ENCODE peak calls at places on chromosome 11, in five cellular contexts. One of them, this sample, is unnamed.

GRCh38 chr11:124752471-124753100 is 531 bp upstream of the VSIG2 start:
- DNase-seq in caudate nucleus: no peak
- DNase-seq in H9: no peak
- DNase-seq in coronary artery: no peak
- DNase-seq in AG04450: no peak
- DNase-seq in this sample: no peak

GRCh38 chr11:123561046-123561781 is 93.2 kb downstream of the SCN3B start:
- DNase-seq in coronary artery: no peak
- DNase-seq in caudate nucleus: peak; percentile 56
- DNase-seq in AG04450: no peak
- DNase-seq in H9: peak; percentile 70
- DNase-seq in this sample: peak; percentile 38

GRCh38 chr11:13333456-13333957 is 55.9 kb downstream of the BMAL1 start:
- DNase-seq in caudate nucleus: no peak
- DNase-seq in AG04450: no peak
- DNase-seq in H9: no peak
- DNase-seq in coronary artery: no peak
- DNase-seq in this sample: peak; percentile 19

GRCh38 chr11:8699903-8700302 is 17.3 kb downstream of the RPL27A start:
- DNase-seq in caudate nucleus: peak; percentile 72
- DNase-seq in H9: peak; percentile 79
- DNase-seq in coronary artery: no peak
- DNase-seq in AG04450: no peak
- DNase-seq in this sample: no peak

GRCh38 chr11:19961225-19961624 is 199.1 kb downstream of the DBX1 start:
- DNase-seq in AG04450: no peak
- DNase-seq in caudate nucleus: no peak
- DNase-seq in H9: no peak
- DNase-seq in coronary artery: no peak
- DNase-seq in this sample: no peak

GRCh38 chr11:111260761-111261160 is 15.2 kb downstream of the POU2AF2 start:
- DNase-seq in coronary artery: no peak
- DNase-seq in AG04450: no peak
- DNase-seq in caudate nucleus: no peak
- DNase-seq in H9: no peak
- DNase-seq in this sample: no peak

GRCh38 chr11:34897171-34897870 is 18.9 kb downstream of the APIP start:
- DNase-seq in coronary artery: no peak
- DNase-seq in caudate nucleus: no peak
- DNase-seq in H9: no peak
- DNase-seq in AG04450: no peak
- DNase-seq in this sample: no peak

GRCh38 chr11:72631806-72632731 is 42.2 kb downstream of the PDE2A start:
- DNase-seq in AG04450: no peak
- DNase-seq in caudate nucleus: peak; percentile 43
- DNase-seq in coronary artery: no peak
- DNase-seq in H9: no peak
- DNase-seq in this sample: no peak

GRCh38 chr11:23151819-23152218 is 291.5 kb upstream of the CCDC179 start:
- DNase-seq in AG04450: no peak
- DNase-seq in coronary artery: no peak
- DNase-seq in caudate nucleus: no peak
- DNase-seq in H9: no peak
- DNase-seq in this sample: no peak

GRCh38 chr11:78807351-78807750 is 232.7 kb upstream of the NARS2 start:
- DNase-seq in caudate nucleus: no peak
- DNase-seq in AG04450: no peak
- DNase-seq in coronary artery: no peak
- DNase-seq in H9: no peak
- DNase-seq in this sample: no peak

GRCh38 chr11:83978942-83979341 is 692.8 kb upstream of the CCDC90B start:
- DNase-seq in H9: no peak
- DNase-seq in coronary artery: no peak
- DNase-seq in AG04450: no peak
- DNase-seq in caudate nucleus: no peak
- DNase-seq in this sample: no peak

GRCh38 chr11:828501-829115 is 889 bp downstream of the CRACR2B start:
- DNase-seq in AG04450: no peak
- DNase-seq in caudate nucleus: no peak
- DNase-seq in coronary artery: no peak
- DNase-seq in H9: no peak
- DNase-seq in this sample: no peak

GRCh38 chr11:11449327-11449726 is 96.3 kb upstream of the CSNK2A3 start:
- DNase-seq in H9: no peak
- DNase-seq in caudate nucleus: no peak
- DNase-seq in coronary artery: no peak
- DNase-seq in AG04450: no peak
- DNase-seq in this sample: no peak

GRCh38 chr11:11450744-11451362 is 97.8 kb upstream of the CSNK2A3 start:
- DNase-seq in coronary artery: no peak
- DNase-seq in AG04450: peak; percentile 72
- DNase-seq in H9: no peak
- DNase-seq in caudate nucleus: no peak
- DNase-seq in this sample: no peak

GRCh38 chr11:11448626-11449025 is 95.6 kb upstream of the CSNK2A3 start:
- DNase-seq in coronary artery: no peak
- DNase-seq in H9: no peak
- DNase-seq in AG04450: no peak
- DNase-seq in caudate nucleus: no peak
- DNase-seq in this sample: no peak

GRCh38 chr11:11454671-11455223 is 101.7 kb upstream of the CSNK2A3 start:
- DNase-seq in AG04450: no peak
- DNase-seq in caudate nucleus: no peak
- DNase-seq in H9: no peak
- DNase-seq in coronary artery: no peak
- DNase-seq in this sample: no peak

DNA sequence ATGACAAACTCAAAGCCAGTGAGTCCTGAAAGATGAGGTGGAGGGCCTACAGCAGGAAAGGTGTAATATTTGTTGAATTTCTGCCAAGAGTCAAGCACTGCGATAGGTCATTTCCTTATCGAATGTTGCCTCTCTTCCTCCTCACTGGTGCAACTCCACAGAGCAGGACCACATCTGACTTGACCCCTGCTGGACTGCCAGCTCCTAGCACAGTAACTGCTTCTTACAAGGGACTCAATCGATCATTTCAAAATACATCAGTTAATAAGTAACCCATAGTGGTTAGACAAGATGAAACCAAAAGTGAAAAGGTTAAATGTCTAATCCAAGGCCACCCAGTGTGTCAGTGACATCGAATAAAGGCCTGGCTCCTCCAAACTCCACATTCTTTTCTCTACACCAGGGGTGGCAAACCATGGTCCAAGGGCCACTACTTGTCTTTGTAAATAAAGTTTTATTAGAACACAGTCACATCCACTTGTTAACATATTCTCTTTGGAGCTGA is 98.5 kb upstream of the CSNK2A3 start:
- DNase-seq in caudate nucleus: no peak
- DNase-seq in coronary artery: no peak
- DNase-seq in AG04450: no peak
- DNase-seq in H9: no peak
- DNase-seq in this sample: no peak
- H3K27ac ChIP-seq in caudate nucleus: no peak overlapping the region
- H3K27ac ChIP-seq in coronary artery: peak overlapping the region; percentile 43
- H3K27ac ChIP-seq in AG04450: peak overlapping the region; percentile 79
- H3K27ac ChIP-seq in H9: no peak overlapping the region
- H3K27ac ChIP-seq in this sample: no peak overlapping the region

GRCh38 chr11:114085965-114086364 is 26.5 kb downstream of the ZBTB16 start:
- DNase-seq in H9: no peak
- DNase-seq in coronary artery: no peak
- DNase-seq in caudate nucleus: no peak
- DNase-seq in AG04450: no peak
- DNase-seq in this sample: peak; percentile 85

GRCh38 chr11:114082767-114083181 is 23.3 kb downstream of the ZBTB16 start:
- DNase-seq in caudate nucleus: no peak
- DNase-seq in coronary artery: no peak
- DNase-seq in H9: no peak
- DNase-seq in AG04450: no peak
- DNase-seq in this sample: peak; percentile 74

GRCh38 chr11:114086394-114086793 is 26.9 kb downstream of the ZBTB16 start:
- DNase-seq in coronary artery: no peak
- DNase-seq in H9: no peak
- DNase-seq in AG04450: no peak
- DNase-seq in caudate nucleus: no peak
- DNase-seq in this sample: no peak

GRCh38 chr11:114083256-114084252 is 24.0 kb downstream of the ZBTB16 start:
- DNase-seq in coronary artery: no peak
- DNase-seq in AG04450: no peak
- DNase-seq in caudate nucleus: no peak
- DNase-seq in H9: no peak
- DNase-seq in this sample: no peak

DNA sequence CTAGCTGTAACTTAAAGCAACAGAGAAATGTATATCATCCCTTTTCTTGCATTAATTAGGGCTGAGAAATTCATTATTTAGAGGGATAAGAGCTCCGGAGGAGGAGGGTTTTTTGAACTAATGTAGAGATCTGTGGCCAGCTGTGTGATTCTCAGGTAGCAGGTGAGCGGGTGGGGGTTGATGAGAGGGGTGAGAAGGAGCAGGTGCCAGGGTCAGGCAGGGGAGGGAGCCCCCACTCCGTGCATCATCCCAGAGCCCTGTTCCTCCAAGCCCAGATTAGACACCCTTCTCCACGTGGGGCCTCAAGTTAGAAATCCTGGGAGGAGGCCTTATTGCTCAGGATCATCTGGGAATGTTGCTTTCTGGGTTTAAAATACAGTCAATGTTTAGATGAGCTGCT is 24.9 kb downstream of the ZBTB16 start:
- DNase-seq in coronary artery: no peak
- DNase-seq in caudate nucleus: no peak
- DNase-seq in AG04450: no peak
- DNase-seq in H9: no peak
- DNase-seq in this sample: peak; percentile 74
- H3K27ac ChIP-seq in coronary artery: peak overlapping the region; percentile 91
- H3K27ac ChIP-seq in caudate nucleus: no peak overlapping the region
- H3K27ac ChIP-seq in AG04450: no peak overlapping the region
- H3K27ac ChIP-seq in H9: no peak overlapping the region
- H3K27ac ChIP-seq in this sample: peak overlapping the region; percentile 68

GRCh38 chr11:44530413-44531115 is 34.9 kb upstream of the CD82 start:
- DNase-seq in caudate nucleus: no peak
- DNase-seq in H9: no peak
- DNase-seq in coronary artery: no peak
- DNase-seq in AG04450: no peak
- DNase-seq in this sample: no peak

GRCh38 chr11:44531636-44532035 is 33.8 kb upstream of the CD82 start:
- DNase-seq in AG04450: no peak
- DNase-seq in caudate nucleus: no peak
- DNase-seq in H9: no peak
- DNase-seq in coronary artery: no peak
- DNase-seq in this sample: no peak

GRCh38 chr11:44529895-44530412 is 35.5 kb upstream of the CD82 start:
- DNase-seq in AG04450: no peak
- DNase-seq in coronary artery: no peak
- DNase-seq in H9: no peak
- DNase-seq in caudate nucleus: no peak
- DNase-seq in this sample: no peak

GRCh38 chr11:44532809-44533208 is 32.7 kb upstream of the CD82 start:
- DNase-seq in H9: no peak
- DNase-seq in AG04450: no peak
- DNase-seq in coronary artery: no peak
- DNase-seq in caudate nucleus: no peak
- DNase-seq in this sample: no peak

DNA sequence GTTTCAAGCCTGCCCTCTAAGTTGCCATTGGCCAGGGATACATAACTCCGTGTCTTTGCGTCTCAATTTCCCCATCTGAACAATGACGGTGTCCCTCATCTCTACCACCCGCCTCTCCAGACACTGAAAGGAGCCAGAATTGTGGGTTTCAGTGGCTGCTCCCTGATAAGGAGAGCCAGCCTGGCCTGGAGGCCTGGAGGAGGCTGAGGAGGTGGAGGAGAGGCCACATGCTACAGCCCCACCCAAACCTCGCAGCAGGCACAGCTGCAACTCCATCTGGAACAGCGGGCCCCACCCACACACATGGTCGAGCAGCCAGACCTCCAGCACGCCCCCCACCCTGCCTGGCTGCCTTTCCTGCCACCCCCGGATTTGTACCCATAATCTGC is 34.4 kb upstream of the CD82 start:
- DNase-seq in caudate nucleus: no peak
- DNase-seq in H9: no peak
- DNase-seq in coronary artery: no peak
- DNase-seq in AG04450: no peak
- DNase-seq in this sample: no peak
- H3K27ac ChIP-seq in caudate nucleus: no peak overlapping the region
- H3K27ac ChIP-seq in H9: no peak overlapping the region
- H3K27ac ChIP-seq in coronary artery: no peak overlapping the region
- H3K27ac ChIP-seq in AG04450: no peak overlapping the region
- H3K27ac ChIP-seq in this sample: no peak overlapping the region

GRCh38 chr11:36777302-36777701 is 179.3 kb upstream of the RAG2 start:
- DNase-seq in caudate nucleus: no peak
- DNase-seq in AG04450: no peak
- DNase-seq in H9: no peak
- DNase-seq in coronary artery: no peak
- DNase-seq in this sample: no peak
- H3K27ac ChIP-seq in caudate nucleus: no peak overlapping the region
- H3K27ac ChIP-seq in AG04450: no peak overlapping the region
- H3K27ac ChIP-seq in H9: no peak overlapping the region
- H3K27ac ChIP-seq in coronary artery: no peak overlapping the region
- H3K27ac ChIP-seq in this sample: no peak overlapping the region

GRCh38 chr11:6734616-6735015 is 37.2 kb downstream of the OR2AG2 start:
- DNase-seq in H9: no peak
- DNase-seq in caudate nucleus: no peak
- DNase-seq in AG04450: no peak
- DNase-seq in coronary artery: no peak
- DNase-seq in this sample: no peak
- H3K27ac ChIP-seq in H9: no peak overlapping the region
- H3K27ac ChIP-seq in caudate nucleus: no peak overlapping the region
- H3K27ac ChIP-seq in AG04450: no peak overlapping the region
- H3K27ac ChIP-seq in coronary artery: no peak overlapping the region
- H3K27ac ChIP-seq in this sample: no peak overlapping the region

GRCh38 chr11:130649749-130650275 is 201.4 kb downstream of the ADAMTS15 start:
- DNase-seq in caudate nucleus: no peak
- DNase-seq in H9: no peak
- DNase-seq in AG04450: no peak
- DNase-seq in coronary artery: no peak
- DNase-seq in this sample: no peak
- H3K27ac ChIP-seq in caudate nucleus: no peak overlapping the region
- H3K27ac ChIP-seq in H9: no peak overlapping the region
- H3K27ac ChIP-seq in AG04450: no peak overlapping the region
- H3K27ac ChIP-seq in coronary artery: peak overlapping the region; percentile 74
- H3K27ac ChIP-seq in this sample: no peak overlapping the region

DNA sequence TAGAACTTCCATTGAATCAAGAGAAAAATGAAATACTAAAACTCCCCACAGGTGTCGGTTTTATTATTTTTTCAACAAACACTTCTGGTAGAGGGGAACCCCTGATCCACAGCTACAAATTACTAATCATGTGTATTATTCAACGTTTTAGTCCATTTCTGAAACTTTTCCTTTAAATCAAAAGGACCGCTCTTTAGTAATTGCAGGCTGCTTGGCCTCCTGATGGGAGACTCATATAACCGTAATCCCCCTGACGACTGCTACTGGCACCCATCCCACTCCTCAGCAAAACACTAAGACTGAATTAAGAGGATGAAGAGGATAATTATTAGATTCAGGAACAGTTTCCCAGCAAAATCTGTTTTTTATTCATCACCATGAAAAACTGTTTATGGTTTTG is 46.4 kb downstream of the PAX6 start:
- DNase-seq in AG04450: no peak
- DNase-seq in H9: no peak
- DNase-seq in coronary artery: no peak
- DNase-seq in caudate nucleus: no peak
- DNase-seq in this sample: no peak
- H3K27ac ChIP-seq in AG04450: no peak overlapping the region
- H3K27ac ChIP-seq in H9: no peak overlapping the region
- H3K27ac ChIP-seq in coronary artery: no peak overlapping the region
- H3K27ac ChIP-seq in caudate nucleus: no peak overlapping the region
- H3K27ac ChIP-seq in this sample: no peak overlapping the region

This sample was measured in pancreas.